ENCODE peak calls at places on chromosomes 2 and 18, in four cellular contexts. S, N, I and F are unnamed samples.
A peak's percentile ranks its signal among the peaks of the same experiment; 100 is the strongest.

GRCh38 chr2:60882971-60883753 is 1.8 kb downstream of the REL start:
- DNase-seq in N (peak; percentile 15), S (no peak), I (peak; percentile 38), F (peak; percentile 32)

GRCh38 chr2:173770936-173771678 is 194.1 kb downstream of the SP3 start:
- DNase-seq in I (no peak), S (no peak), N (no peak), F (no peak)

GRCh38 chr18:49368876-49369440 is 91.5 kb downstream of the DYM start:
- DNase-seq in N (no peak), S (peak; percentile 62), I (no peak), F (no peak)

GRCh38 chr18:26480897-26481795 is 67.2 kb downstream of the KCTD1 start:
- DNase-seq in N (peak; percentile 96), S (no peak), I (no peak), F (peak; percentile 94)

GRCh38 chr2:213002383-213002782 is 149.0 kb downstream of the IKZF2 start:
- DNase-seq in N (no peak), S (no peak), I (no peak), F (no peak)

GRCh38 chr2:54757496-54757895 is 34.0 kb downstream of the EML6 start:
- DNase-seq in N (peak; percentile 24), I (no peak), S (no peak), F (no peak)

GRCh38 chr2:148963461-148963860 is 75.0 kb upstream of the LYPD6B start:
- DNase-seq in N (no peak), I (no peak), S (no peak), F (no peak)

GRCh38 chr2:228268756-228269155 is 87.3 kb upstream of the SPHKAP start:
- DNase-seq in S (no peak), I (no peak), N (no peak), F (no peak)

GRCh38 chr2:133968446-133968845 is 285.4 kb upstream of the MGAT5 start:
- DNase-seq in S (no peak), I (no peak), N (no peak), F (no peak)

GRCh38 chr2:237354930-237355329 is 59.0 kb downstream of the COL6A3 start:
- DNase-seq in I (no peak), S (no peak), N (peak; percentile 72), F (peak; percentile 44)

GRCh38 chr2:98909381-98910211 is 26.4 kb downstream of the CRACDL start:
- DNase-seq in S (peak; percentile 94), I (no peak), N (peak; percentile 85), F (peak; percentile 18)

GRCh38 chr18:35174093-35174731 is 66.6 kb upstream of the ZNF397 start:
- DNase-seq in S (no peak), I (no peak), N (no peak), F (no peak)

GRCh38 chr18:51666717-51667320 is 469.3 kb upstream of the MEX3C start:
- DNase-seq in S (peak; percentile 31), I (no peak), N (no peak), F (peak; percentile 28)

GRCh38 chr2:112483047-112483473 is 1.1 kb downstream of the TTL start:
- DNase-seq in I (peak; percentile 26), N (peak; percentile 73), S (no peak), F (no peak)

GRCh38 chr2:51649366-51649765 is 617.4 kb upstream of the NRXN1 start:
- DNase-seq in S (no peak), I (no peak), N (no peak), F (no peak)

GRCh38 chr2:37858197-37858711 is 66.8 kb upstream of the RMDN2 start:
- DNase-seq in I (no peak), N (peak; percentile 77), S (no peak), F (no peak)

GRCh38 chr2:86216577-86217555 is 17.6 kb downstream of the MRPL35 start:
- DNase-seq in I (no peak), N (no peak), S (no peak), F (peak; percentile 12)

GRCh38 chr18:5543854-5544389 is at the start of gene EPB41L3:
- DNase-seq in N (peak; percentile 20), S (no peak), I (peak; percentile 18), F (no peak)

GRCh38 chr2:29239209-29239960 is 124.2 kb downstream of the CLIP4 start:
- DNase-seq in I (no peak), N (no peak), S (no peak), F (no peak)

GRCh38 chr2:12048551-12048950 is 302.1 kb downstream of the LPIN1 start:
- DNase-seq in S (no peak), I (no peak), N (no peak), F (no peak)
- H3K4me1 ChIP-seq in S (peaks cover 5% of the 10 kb centered on the region), I (no peaks in the 10 kb centered on the region), N (peaks cover 5% of the 10 kb centered on the region), F (no peaks in the 10 kb centered on the region)

DNA sequence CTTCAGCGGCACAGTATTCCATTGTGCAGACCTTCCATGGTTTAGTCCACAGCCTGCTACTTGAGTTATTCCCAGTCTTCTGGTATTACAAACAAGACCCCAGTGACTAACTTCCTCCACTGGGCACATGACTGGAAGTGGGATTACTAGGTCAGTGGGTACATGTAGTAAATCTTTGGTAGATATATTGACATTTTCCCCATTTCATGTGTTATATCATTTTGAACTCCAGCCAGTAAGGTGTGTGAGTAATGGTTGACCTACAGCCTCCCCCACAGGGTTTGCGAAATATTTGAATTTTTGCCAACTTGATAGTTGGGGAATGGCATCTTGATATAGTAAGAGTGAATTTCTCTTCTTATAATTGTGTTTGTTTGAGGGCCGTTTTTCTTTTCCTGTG is 58.8 kb downstream of the RNF144A start:
- DNase-seq in N (no peak), S (no peak), I (no peak), F (peak; percentile 66)
- TF ChIP-seq CTCF in N (no peak), S (no peak), I (no peak), F (peak; percentile 3)

GRCh38 chr18:46858290-46858689 is 59.0 kb downstream of the PIAS2 start:
- DNase-seq in S (no peak), N (no peak), I (no peak), F (no peak)
- H3K27ac ChIP-seq in S (no peak overlapping the region), N (no peak overlapping the region), I (no peak overlapping the region), F (no peak overlapping the region)

DNA sequence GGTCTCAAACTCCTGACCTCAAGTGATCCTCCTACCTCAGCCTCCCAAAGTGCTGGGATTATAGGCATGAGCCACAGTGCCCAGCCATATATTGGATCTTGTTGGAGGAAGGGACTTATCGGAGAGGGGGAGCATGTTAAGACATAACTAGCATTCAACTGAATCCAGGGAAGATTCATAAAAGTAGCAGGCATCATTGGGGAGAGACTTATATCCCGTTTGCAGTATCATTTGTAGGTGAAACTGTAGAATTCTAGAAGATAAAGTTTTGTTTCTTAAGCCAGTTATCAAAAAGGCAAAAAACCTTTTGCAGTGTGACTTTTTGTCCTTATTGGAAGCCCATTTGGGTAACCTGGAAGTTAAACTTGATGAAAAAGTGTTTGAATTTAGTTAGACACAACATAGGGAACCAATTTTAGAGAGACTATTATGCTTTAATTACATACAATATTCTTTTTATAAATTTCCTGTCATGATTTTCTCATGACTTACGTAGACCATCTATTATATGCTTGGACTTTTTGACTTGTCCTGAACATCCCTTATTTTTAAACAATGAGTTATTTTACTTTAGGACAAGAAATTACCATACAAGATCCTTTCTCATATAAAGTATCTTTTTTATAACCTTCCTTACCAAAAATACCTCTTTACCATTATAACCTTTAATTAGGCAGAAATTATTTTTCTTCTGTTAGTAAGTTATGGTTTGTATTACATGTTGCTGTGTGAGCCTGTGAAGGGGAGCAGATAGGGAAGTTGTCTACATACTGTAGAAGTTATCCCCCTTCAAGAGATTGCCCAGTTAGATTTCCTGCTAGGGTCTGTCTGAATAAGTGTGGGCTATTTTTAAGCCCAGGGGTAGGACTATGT is 20.3 kb downstream of the RAB3GAP1 start:
- DNase-seq in N (no peak), I (no peak), S (no peak), F (no peak)
- H3K4me1 ChIP-seq in N (no peaks in the 10 kb centered on the region), I (no peaks in the 10 kb centered on the region), S (peaks cover 20% of the 10 kb centered on the region), F (no peaks in the 10 kb centered on the region)

GRCh38 chr18:46555724-46556123 is 101.3 kb downstream of the LOXHD1 start:
- DNase-seq in N (peak; percentile 3), S (no peak), I (no peak), F (no peak)
- TF ChIP-seq CTCF in N (peak; percentile 17), S (no peak), I (no peak), F (peak; percentile 46)

GRCh38 chr2:172097557-172098131 is 5.1 kb downstream of the DLX2 start:
- DNase-seq in N (no peak), I (no peak), S (no peak), F (no peak)
- H3K27ac ChIP-seq in N (no peak overlapping the region), I (no peak overlapping the region), S (no peak overlapping the region), F (peak overlapping the region; percentile 97)

GRCh38 chr2:8543065-8543411 is 138.8 kb upstream of the ID2 start:
- DNase-seq in N (no peak), I (no peak), S (no peak), F (no peak)

GRCh38 chr2:8541636-8542035 is 140.2 kb upstream of the ID2 start:
- DNase-seq in S (no peak), N (no peak), I (no peak), F (no peak)

GRCh38 chr2:8543412-8544167 is 138.3 kb upstream of the ID2 start:
- DNase-seq in S (peak; percentile 49), I (peak; percentile 47), N (peak; percentile 90), F (no peak)

GRCh38 chr2:8541223-8541622 is 140.6 kb upstream of the ID2 start:
- DNase-seq in S (no peak), I (no peak), N (no peak), F (no peak)

DNA sequence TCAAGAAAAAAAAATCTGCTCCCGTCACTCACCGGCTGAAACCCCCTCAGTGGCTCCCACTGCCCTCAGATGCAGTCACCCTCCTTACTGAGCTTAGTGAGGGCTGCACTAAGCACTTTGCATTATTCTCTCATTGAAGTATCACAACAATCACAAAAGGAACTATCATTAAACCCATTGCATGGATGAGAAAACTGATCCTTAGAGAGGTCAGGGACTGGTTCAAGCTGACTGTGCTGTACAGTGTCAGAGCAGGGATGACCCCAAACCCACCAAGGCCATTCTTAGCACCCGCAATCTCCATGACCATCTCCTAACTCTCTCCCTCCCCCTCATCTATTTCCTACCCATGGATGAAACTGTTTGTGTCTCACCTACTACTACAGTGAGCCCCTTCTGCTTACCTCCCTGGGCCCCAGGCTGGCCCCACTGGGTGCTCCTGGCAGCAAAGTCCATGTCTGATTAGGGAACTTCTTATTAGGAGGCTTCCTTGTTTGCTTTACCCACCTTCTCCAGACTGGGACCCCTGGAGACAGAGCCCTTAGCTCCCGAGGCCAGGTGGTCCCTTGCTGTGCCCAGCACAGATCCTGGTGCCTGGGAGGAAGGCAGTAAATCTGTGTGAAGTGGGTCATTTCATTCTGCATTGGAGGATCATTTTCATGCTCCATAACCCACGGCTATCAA is 139.3 kb upstream of the ID2 start:
- DNase-seq in I (no peak), S (no peak), N (no peak), F (no peak)
- H3K4me1 ChIP-seq in I (peaks cover 6% of the 10 kb centered on the region), S (peaks cover 31% of the 10 kb centered on the region), N (peaks cover 16% of the 10 kb centered on the region), F (no peaks in the 10 kb centered on the region)